ENCODE peak calls at places on chromosome 22, in seven cellular contexts. One of them, this sample, is unnamed.

GRCh38 chr22:17753401-17753989 is 20.8 kb downstream of the BID start:
- DNase-seq in H9: no peak
- DNase-seq in H1: no peak
- DNase-seq in neuronal stem cell: no peak
- DNase-seq in IMR-90: peak; percentile 55
- DNase-seq in mesendoderm: no peak
- DNase-seq in trophoblast cell: no peak
- DNase-seq in this sample: peak; percentile 23

GRCh38 chr22:32542332-32543019 is 67.9 kb downstream of the FBXO7 start:
- DNase-seq in H9: no peak
- DNase-seq in H1: no peak
- DNase-seq in neuronal stem cell: no peak
- DNase-seq in IMR-90: no peak
- DNase-seq in mesendoderm: no peak
- DNase-seq in trophoblast cell: no peak
- DNase-seq in this sample: no peak

GRCh38 chr22:27719535-27720227 is 81.9 kb downstream of the MN1 start:
- DNase-seq in H9: peak; percentile 72
- DNase-seq in H1: no peak
- DNase-seq in neuronal stem cell: no peak
- DNase-seq in IMR-90: peak; percentile 16
- DNase-seq in mesendoderm: peak; percentile 78
- DNase-seq in trophoblast cell: no peak
- DNase-seq in this sample: peak; percentile 29

GRCh38 chr22:50014655-50015401 is 2.3 kb upstream of the IL17REL start:
- DNase-seq in H9: peak; percentile 28
- DNase-seq in H1: peak; percentile 54
- DNase-seq in neuronal stem cell: no peak
- DNase-seq in IMR-90: no peak
- DNase-seq in mesendoderm: no peak
- DNase-seq in trophoblast cell: no peak
- DNase-seq in this sample: no peak

GRCh38 chr22:26492220-26492619 is 8.5 kb downstream of the SRRD start:
- DNase-seq in H9: no peak
- DNase-seq in H1: no peak
- DNase-seq in neuronal stem cell: no peak
- DNase-seq in IMR-90: no peak
- DNase-seq in mesendoderm: no peak
- DNase-seq in trophoblast cell: no peak
- DNase-seq in this sample: no peak

GRCh38 chr22:40123387-40123786 is 54.3 kb upstream of the TNRC6B start:
- DNase-seq in H9: no peak
- DNase-seq in H1: no peak
- DNase-seq in neuronal stem cell: no peak
- DNase-seq in IMR-90: no peak
- DNase-seq in mesendoderm: peak; percentile 25
- DNase-seq in trophoblast cell: peak; percentile 85
- DNase-seq in this sample: no peak

GRCh38 chr22:21876486-21877176 is 9.2 kb upstream of the MAPK1 start:
- DNase-seq in H9: no peak
- DNase-seq in H1: no peak
- DNase-seq in neuronal stem cell: no peak
- DNase-seq in IMR-90: peak; percentile 68
- DNase-seq in mesendoderm: peak; percentile 17
- DNase-seq in trophoblast cell: peak; percentile 26
- DNase-seq in this sample: peak; percentile 82

GRCh38 chr22:22733881-22734373 is 89.5 kb downstream of the GGTLC2 start:
- DNase-seq in H9: no peak
- DNase-seq in H1: no peak
- DNase-seq in neuronal stem cell: no peak
- DNase-seq in IMR-90: no peak
- DNase-seq in mesendoderm: no peak
- DNase-seq in trophoblast cell: no peak
- DNase-seq in this sample: no peak

GRCh38 chr22:27842994-27843431 is 41.5 kb upstream of the MN1 start:
- DNase-seq in H9: no peak
- DNase-seq in H1: no peak
- DNase-seq in neuronal stem cell: no peak
- DNase-seq in IMR-90: no peak
- DNase-seq in mesendoderm: no peak
- DNase-seq in trophoblast cell: no peak
- DNase-seq in this sample: no peak

GRCh38 chr22:24161909-24162308 is 19.4 kb upstream of the SUSD2 start:
- DNase-seq in H9: no peak
- DNase-seq in H1: no peak
- DNase-seq in neuronal stem cell: no peak
- DNase-seq in IMR-90: no peak
- DNase-seq in mesendoderm: no peak
- DNase-seq in trophoblast cell: no peak
- DNase-seq in this sample: no peak

GRCh38 chr22:19972652-19973550 is 31.3 kb upstream of the TXNRD2 start:
- DNase-seq in H9: peak; percentile 50
- DNase-seq in H1: no peak
- DNase-seq in neuronal stem cell: no peak
- DNase-seq in IMR-90: no peak
- DNase-seq in mesendoderm: no peak
- DNase-seq in trophoblast cell: peak; percentile 73
- DNase-seq in this sample: no peak

GRCh38 chr22:40443675-40444482 is 73.5 kb downstream of the SGSM3 start:
- DNase-seq in H9: no peak
- DNase-seq in H1: no peak
- DNase-seq in neuronal stem cell: no peak
- DNase-seq in IMR-90: no peak
- DNase-seq in mesendoderm: no peak
- DNase-seq in trophoblast cell: no peak
- DNase-seq in this sample: no peak

GRCh38 chr22:23223566-23224317 is 43.4 kb downstream of the BCR start:
- DNase-seq in H9: no peak
- DNase-seq in H1: no peak
- DNase-seq in neuronal stem cell: no peak
- DNase-seq in IMR-90: no peak
- DNase-seq in mesendoderm: peak; percentile 50
- DNase-seq in trophoblast cell: no peak
- DNase-seq in this sample: no peak

GRCh38 chr22:32754413-32755041 is 47.0 kb upstream of the TIMP3 start:
- DNase-seq in H9: no peak
- DNase-seq in H1: no peak
- DNase-seq in neuronal stem cell: no peak
- DNase-seq in IMR-90: peak; percentile 65
- DNase-seq in mesendoderm: no peak
- DNase-seq in trophoblast cell: peak; percentile 77
- DNase-seq in this sample: peak; percentile 84

GRCh38 chr22:23251445-23252093 is 71.3 kb downstream of the BCR start:
- DNase-seq in H9: no peak
- DNase-seq in H1: no peak
- DNase-seq in neuronal stem cell: no peak
- DNase-seq in IMR-90: peak; percentile 45
- DNase-seq in mesendoderm: peak; percentile 61
- DNase-seq in trophoblast cell: peak; percentile 29
- DNase-seq in this sample: peak; percentile 8

GRCh38 chr22:24091551-24092420 is 80.7 kb downstream of the CABIN1 start:
- DNase-seq in H9: no peak
- DNase-seq in H1: no peak
- DNase-seq in neuronal stem cell: no peak
- DNase-seq in IMR-90: no peak
- DNase-seq in mesendoderm: no peak
- DNase-seq in trophoblast cell: no peak
- DNase-seq in this sample: no peak

GRCh38 chr22:39994046-39994565 is 648 bp upstream of the FAM83F start:
- DNase-seq in H9: no peak
- DNase-seq in H1: no peak
- DNase-seq in neuronal stem cell: no peak
- DNase-seq in IMR-90: peak; percentile 25
- DNase-seq in mesendoderm: no peak
- DNase-seq in trophoblast cell: no peak
- DNase-seq in this sample: no peak

GRCh38 chr22:27456696-27457503 is 344.7 kb downstream of the MN1 start:
- DNase-seq in H9: no peak
- DNase-seq in H1: no peak
- DNase-seq in neuronal stem cell: no peak
- DNase-seq in IMR-90: peak; percentile 93
- DNase-seq in mesendoderm: peak; percentile 57
- DNase-seq in trophoblast cell: no peak
- DNase-seq in this sample: peak; percentile 92

GRCh38 chr22:22683668-22684361 is 39.4 kb downstream of the GGTLC2 start:
- DNase-seq in H9: no peak
- DNase-seq in H1: no peak
- DNase-seq in neuronal stem cell: no peak
- DNase-seq in IMR-90: no peak
- DNase-seq in mesendoderm: no peak
- DNase-seq in trophoblast cell: no peak
- DNase-seq in this sample: no peak

GRCh38 chr22:19522190-19522880 is 1.9 kb downstream of the CLDN5 start:
- DNase-seq in H9: peak; percentile 43
- DNase-seq in H1: no peak
- DNase-seq in neuronal stem cell: no peak
- DNase-seq in IMR-90: no peak
- DNase-seq in mesendoderm: peak; percentile 22
- DNase-seq in trophoblast cell: no peak
- DNase-seq in this sample: no peak

GRCh38 chr22:19843107-19843856 is 11.4 kb downstream of the GNB1L start:
- DNase-seq in H9: no peak
- DNase-seq in H1: no peak
- DNase-seq in neuronal stem cell: no peak
- DNase-seq in IMR-90: no peak
- DNase-seq in mesendoderm: no peak
- DNase-seq in trophoblast cell: no peak
- DNase-seq in this sample: no peak

GRCh38 chr22:45731798-45732495 is 60.3 kb downstream of the ATXN10 start:
- DNase-seq in H9: no peak
- DNase-seq in H1: no peak
- DNase-seq in neuronal stem cell: no peak
- DNase-seq in IMR-90: peak; percentile 47
- DNase-seq in mesendoderm: peak; percentile 38
- DNase-seq in trophoblast cell: peak; percentile 31
- DNase-seq in this sample: peak; percentile 47

GRCh38 chr22:23066200-23067022 is 3.9 kb upstream of the GNAZ start:
- DNase-seq in H9: no peak
- DNase-seq in H1: no peak
- DNase-seq in neuronal stem cell: no peak
- DNase-seq in IMR-90: no peak
- DNase-seq in mesendoderm: no peak
- DNase-seq in trophoblast cell: no peak
- DNase-seq in this sample: no peak

DNA sequence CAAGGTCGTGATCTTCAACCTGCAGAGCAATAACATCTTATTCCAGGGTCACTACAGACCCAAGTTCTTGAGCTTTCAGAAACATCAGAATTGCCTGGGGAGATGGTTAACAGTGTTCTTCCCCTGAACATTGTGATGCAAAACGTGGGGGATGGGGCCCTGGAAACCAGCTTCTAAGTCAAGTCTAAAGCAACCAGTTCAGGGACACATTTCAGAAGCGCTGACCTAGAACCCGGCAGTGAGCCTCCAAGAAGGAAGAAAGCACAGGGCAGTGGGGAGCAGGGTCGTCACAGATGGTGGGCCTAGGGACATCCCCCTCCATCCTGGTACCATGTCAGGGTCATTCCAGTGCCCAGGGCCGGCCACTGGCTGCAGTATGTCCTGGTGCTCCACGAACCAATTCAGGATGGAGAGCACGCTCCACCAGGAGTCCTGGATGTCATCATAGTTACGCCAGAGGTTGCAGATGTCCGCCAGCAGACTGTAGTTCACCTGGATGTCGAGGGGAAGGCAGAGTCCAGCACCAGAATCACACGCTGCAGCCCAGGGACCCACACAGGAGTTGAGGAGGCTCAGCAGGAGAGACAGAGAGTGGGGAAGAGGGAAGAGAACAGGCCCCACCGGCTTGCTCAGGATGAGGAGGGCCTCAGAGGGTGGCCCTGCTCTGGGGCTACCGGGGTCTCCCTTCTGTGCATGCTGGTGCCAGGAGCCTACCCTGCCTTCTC is 5.0 kb downstream of the NAGA start:
- DNase-seq in H9: peak; percentile 71
- DNase-seq in H1: peak; percentile 58
- DNase-seq in neuronal stem cell: no peak
- DNase-seq in IMR-90: no peak
- DNase-seq in mesendoderm: peak; percentile 69
- DNase-seq in trophoblast cell: no peak
- DNase-seq in this sample: no peak
- H3K4ac ChIP-seq in H9: no peak overlapping the region
- H3K4ac ChIP-seq in H1: peak overlapping the region; percentile 34
- H3K4ac ChIP-seq in neuronal stem cell: no peak overlapping the region
- H3K4ac ChIP-seq in IMR-90: no peak overlapping the region
- H3K4ac ChIP-seq in mesendoderm: no peak overlapping the region
- H3K4ac ChIP-seq in trophoblast cell: no peak overlapping the region
- H3K4ac ChIP-seq in this sample: no peak overlapping the region

GRCh38 chr22:48433647-48434046 is 1394.0 kb downstream of the BRD1 start:
- DNase-seq in H9: no peak
- DNase-seq in H1: no peak
- DNase-seq in neuronal stem cell: no peak
- DNase-seq in IMR-90: no peak
- DNase-seq in mesendoderm: no peak
- DNase-seq in trophoblast cell: no peak
- DNase-seq in this sample: no peak
- H3K4me1 ChIP-seq in H9: peaks cover 2% of the 10 kb centered on the region
- H3K4me1 ChIP-seq in H1: no peaks in the 10 kb centered on the region
- H3K4me1 ChIP-seq in neuronal stem cell: no peaks in the 10 kb centered on the region
- H3K4me1 ChIP-seq in IMR-90: no peaks in the 10 kb centered on the region
- H3K4me1 ChIP-seq in mesendoderm: peaks cover 2% of the 10 kb centered on the region
- H3K4me1 ChIP-seq in trophoblast cell: no peaks in the 10 kb centered on the region
- H3K4me1 ChIP-seq in this sample: no peaks in the 10 kb centered on the region

GRCh38 chr22:31081963-31082605 is 966 bp downstream of the SMTN start:
- DNase-seq in H9: no peak
- DNase-seq in H1: no peak
- DNase-seq in neuronal stem cell: no peak
- DNase-seq in IMR-90: peak; percentile 62
- DNase-seq in mesendoderm: no peak
- DNase-seq in trophoblast cell: peak; percentile 21
- DNase-seq in this sample: peak; percentile 46
- H3K4ac ChIP-seq in H9: no peak overlapping the region
- H3K4ac ChIP-seq in H1: no peak overlapping the region
- H3K4ac ChIP-seq in neuronal stem cell: no peak overlapping the region
- H3K4ac ChIP-seq in IMR-90: peak overlapping the region; percentile 94
- H3K4ac ChIP-seq in mesendoderm: no peak overlapping the region
- H3K4ac ChIP-seq in trophoblast cell: peak overlapping the region; percentile 71
- H3K4ac ChIP-seq in this sample: peak overlapping the region; percentile 43

GRCh38 chr22:47574551-47574950 is 812.1 kb downstream of the TBC1D22A start:
- DNase-seq in H9: no peak
- DNase-seq in H1: no peak
- DNase-seq in neuronal stem cell: no peak
- DNase-seq in IMR-90: no peak
- DNase-seq in mesendoderm: no peak
- DNase-seq in trophoblast cell: no peak
- DNase-seq in this sample: no peak

GRCh38 chr22:47570300-47570685 is 807.8 kb downstream of the TBC1D22A start:
- DNase-seq in H9: no peak
- DNase-seq in H1: no peak
- DNase-seq in neuronal stem cell: no peak
- DNase-seq in IMR-90: no peak
- DNase-seq in mesendoderm: no peak
- DNase-seq in trophoblast cell: no peak
- DNase-seq in this sample: no peak

GRCh38 chr22:47571616-47572015 is 809.2 kb downstream of the TBC1D22A start:
- DNase-seq in H9: no peak
- DNase-seq in H1: no peak
- DNase-seq in neuronal stem cell: no peak
- DNase-seq in IMR-90: no peak
- DNase-seq in mesendoderm: no peak
- DNase-seq in trophoblast cell: no peak
- DNase-seq in this sample: no peak

GRCh38 chr22:47570851-47571250 is 808.4 kb downstream of the TBC1D22A start:
- DNase-seq in H9: no peak
- DNase-seq in H1: no peak
- DNase-seq in neuronal stem cell: no peak
- DNase-seq in IMR-90: no peak
- DNase-seq in mesendoderm: no peak
- DNase-seq in trophoblast cell: no peak
- DNase-seq in this sample: no peak

GRCh38 chr22:47572443-47572842 is 810.0 kb downstream of the TBC1D22A start:
- DNase-seq in H9: no peak
- DNase-seq in H1: no peak
- DNase-seq in neuronal stem cell: no peak
- DNase-seq in IMR-90: no peak
- DNase-seq in mesendoderm: no peak
- DNase-seq in trophoblast cell: no peak
- DNase-seq in this sample: no peak
- H3K4me1 ChIP-seq in H9: no peaks in the 10 kb centered on the region
- H3K4me1 ChIP-seq in H1: no peaks in the 10 kb centered on the region
- H3K4me1 ChIP-seq in neuronal stem cell: no peaks in the 10 kb centered on the region
- H3K4me1 ChIP-seq in IMR-90: no peaks in the 10 kb centered on the region
- H3K4me1 ChIP-seq in mesendoderm: no peaks in the 10 kb centered on the region
- H3K4me1 ChIP-seq in trophoblast cell: no peaks in the 10 kb centered on the region
- H3K4me1 ChIP-seq in this sample: no peaks in the 10 kb centered on the region

This sample was measured in mesenchymal stem cell.